ENCODE peak calls at places on chromosomes 16 and 17, in seven cellular contexts. R is HepG2, P is SK-N-SH, X is K562, C is HCT116, J is endothelial cell of umbilical vein, F is H1. U is an unnamed sample.

GRCh38 chr16:66264311-66265105 is 102.0 kb upstream of the CDH5 start:
- DNase-seq in P (no peak), J (no peak), R (no peak), X (no peak), F (no peak), C (no peak), U (no peak)

GRCh38 chr17:63431618-63431938 is 14.5 kb downstream of the CYB561 start:
- DNase-seq in J (no peak), X (no peak), C (no peak), F (no peak), P (no peak), R (no peak), U (no peak)

GRCh38 chr17:71830916-71831315 is 289.9 kb upstream of the SOX9 start:
- DNase-seq in F (peak), C (no peak), P (no peak), X (no peak), R (no peak), J (no peak), U (no peak)

GRCh38 chr16:19907161-19907992 is 22.7 kb upstream of the GPRC5B start:
- DNase-seq in C (peak), X (peak), F (peak), P (peak), J (peak), R (peak), U (peak)

GRCh38 chr17:19579867-19580565 is 46.4 kb downstream of the SLC47A1 start:
- DNase-seq in J (peak), X (no peak), R (no peak), F (no peak), P (peak), C (no peak), U (no peak)

GRCh38 chr17:28324272-28324745 is 5.3 kb downstream of the TMEM97 start:
- DNase-seq in F (no peak), R (no peak), P (no peak), C (no peak), J (no peak), X (no peak), U (no peak)

GRCh38 chr16:50573947-50574751 is 26.0 kb downstream of the NKD1 start:
- DNase-seq in F (no peak), C (no peak), X (no peak), P (no peak), J (no peak), R (no peak), U (no peak)

GRCh38 chr16:86281435-86281834 is 228.9 kb upstream of the FOXF1 start:
- DNase-seq in C (no peak), R (no peak), F (no peak), J (no peak), X (no peak), P (no peak), U (no peak)

GRCh38 chr17:151886-152859 is 14.8 kb downstream of the SCGB1C2 start:
- DNase-seq in P (no peak), F (no peak), X (no peak), R (no peak), J (peak), C (no peak), U (no peak)

GRCh38 chr16:47037746-47038458 is 64.4 kb upstream of the DNAJA2 start:
- DNase-seq in P (peak), R (peak), F (no peak), J (peak), X (peak), C (peak), U (no peak)
- TF ChIP-seq POLR2AphosphoS5 in P (no peak), R (no peak), F (no peak), J (peak), X (no peak), C (peak), U (no peak)

DNA sequence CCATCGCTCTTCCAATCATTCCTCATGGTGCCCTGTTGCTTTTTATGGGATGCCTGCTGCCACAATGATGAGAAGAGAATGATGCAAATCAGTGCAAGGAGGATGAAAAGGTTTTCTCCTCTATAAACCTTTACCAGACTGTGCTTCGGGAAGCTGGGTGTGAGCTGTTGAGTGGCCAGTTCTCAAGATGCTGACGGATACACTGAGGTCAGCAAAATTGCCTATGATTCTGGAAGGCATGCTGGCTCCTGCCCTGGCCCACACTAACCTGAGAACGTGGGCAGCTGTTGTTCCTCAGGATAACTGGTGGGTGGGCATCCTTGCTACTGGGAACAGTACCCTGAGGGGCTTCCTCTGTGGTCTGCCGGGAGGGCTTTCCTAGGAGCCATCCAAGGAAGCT is 795 bp upstream of the PIRT start:
- DNase-seq in F (no peak), R (no peak), P (no peak), J (no peak), X (no peak), C (no peak), U (no peak)
- H3K9ac ChIP-seq in F (no peak), R (no peak), P (no peak), J (no peak), X (no peak), C (no peak), U (no peak)

DNA sequence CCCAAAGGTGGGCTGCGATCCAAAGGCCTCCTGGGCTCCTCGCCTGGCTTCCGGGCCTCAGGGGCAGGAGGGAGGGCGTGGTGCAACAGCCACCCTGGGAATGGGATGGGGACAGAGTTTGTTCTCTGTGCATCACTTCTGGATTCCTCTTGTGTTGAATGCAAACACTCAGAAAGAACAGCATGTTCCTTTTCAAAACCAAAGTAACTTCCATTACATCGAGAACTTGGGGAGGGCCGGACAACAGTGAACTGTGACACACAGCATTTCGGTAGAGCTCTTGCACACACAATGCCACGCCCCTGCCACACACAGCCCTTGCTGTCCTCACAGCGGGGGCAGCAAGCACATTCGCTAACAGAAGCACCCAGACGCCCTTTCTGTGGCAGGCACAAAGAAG is 36.1 kb upstream of the FASN start:
- DNase-seq in R (no peak), F (no peak), J (no peak), C (no peak), X (no peak), P (peak), U (no peak)
- TF ChIP-seq POLR2AphosphoS5 in R (no peak), F (no peak), J (no peak), C (no peak), X (no peak), P (no peak), U (no peak)

DNA sequence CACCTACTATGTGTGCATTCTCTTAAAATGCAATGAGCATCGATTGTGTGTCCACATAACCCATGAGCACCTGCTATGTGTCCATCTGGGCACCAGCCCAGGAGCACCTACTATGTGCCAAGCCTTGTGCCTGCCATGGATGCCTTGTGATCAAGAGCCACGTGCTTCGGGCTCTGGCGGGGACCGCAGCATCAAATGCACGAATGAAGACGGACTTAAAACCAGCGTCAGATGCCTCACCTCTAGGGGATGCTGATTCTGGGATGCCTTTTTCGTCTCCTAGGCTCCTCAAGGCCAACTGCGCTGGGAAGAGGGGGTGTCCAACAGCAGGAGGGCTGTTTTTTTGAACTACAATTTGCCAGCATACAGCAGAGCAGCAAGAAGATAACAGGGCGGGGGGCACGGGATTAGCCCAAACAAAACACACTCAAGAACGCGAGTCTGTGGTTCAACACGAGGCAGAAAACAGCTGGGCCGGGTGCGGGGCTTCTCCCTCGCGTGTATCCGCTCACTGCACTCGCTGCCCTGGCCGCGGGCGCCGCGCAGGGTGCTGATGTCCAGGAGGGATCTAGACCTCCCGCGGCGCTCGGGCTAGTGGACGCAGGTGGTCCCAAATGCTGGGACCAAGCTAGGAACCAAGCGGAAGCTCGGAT is 1.2 kb upstream of the GLIS2 start:
- DNase-seq in P (peak), X (no peak), F (no peak), R (no peak), C (peak), J (peak), U (no peak)
- H3K9ac ChIP-seq in P (peak), X (peak), F (peak), R (peak), C (peak), J (peak), U (peak)

GRCh38 chr17:42677012-42677857 is 441 bp upstream of the PLEKHH3 start:
- DNase-seq in J (peak), R (peak), C (peak), P (peak), X (peak), F (peak), U (peak)
- TF ChIP-seq POLR2AphosphoS5 in J (no peak), R (no peak), C (peak), P (no peak), X (no peak), F (no peak), U (no peak)

DNA sequence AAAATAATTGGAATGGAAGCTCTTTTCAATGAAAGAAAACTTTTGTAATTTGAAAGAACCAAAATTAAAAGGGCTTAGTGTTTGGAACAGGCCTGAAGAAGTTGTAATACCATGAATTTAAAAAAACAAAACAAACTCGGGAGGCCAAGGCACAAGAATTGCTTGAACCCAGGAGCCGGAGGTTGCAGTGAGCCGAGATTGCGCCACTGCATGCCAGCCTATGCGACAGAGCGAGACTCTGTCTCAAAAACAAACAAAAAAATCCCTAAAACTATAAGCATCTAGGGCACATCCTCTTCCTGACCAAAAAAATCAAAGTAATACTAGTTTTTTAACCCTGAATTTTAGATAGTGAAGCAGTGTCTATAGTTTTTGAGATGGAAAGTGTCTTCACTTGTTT is 12.7 kb downstream of the CLTC start:
- DNase-seq in J (no peak), R (no peak), C (no peak), F (no peak), X (no peak), P (no peak), U (no peak)
- H3K9ac ChIP-seq in J (no peak), R (no peak), C (no peak), F (no peak), X (no peak), P (no peak), U (peak)

DNA sequence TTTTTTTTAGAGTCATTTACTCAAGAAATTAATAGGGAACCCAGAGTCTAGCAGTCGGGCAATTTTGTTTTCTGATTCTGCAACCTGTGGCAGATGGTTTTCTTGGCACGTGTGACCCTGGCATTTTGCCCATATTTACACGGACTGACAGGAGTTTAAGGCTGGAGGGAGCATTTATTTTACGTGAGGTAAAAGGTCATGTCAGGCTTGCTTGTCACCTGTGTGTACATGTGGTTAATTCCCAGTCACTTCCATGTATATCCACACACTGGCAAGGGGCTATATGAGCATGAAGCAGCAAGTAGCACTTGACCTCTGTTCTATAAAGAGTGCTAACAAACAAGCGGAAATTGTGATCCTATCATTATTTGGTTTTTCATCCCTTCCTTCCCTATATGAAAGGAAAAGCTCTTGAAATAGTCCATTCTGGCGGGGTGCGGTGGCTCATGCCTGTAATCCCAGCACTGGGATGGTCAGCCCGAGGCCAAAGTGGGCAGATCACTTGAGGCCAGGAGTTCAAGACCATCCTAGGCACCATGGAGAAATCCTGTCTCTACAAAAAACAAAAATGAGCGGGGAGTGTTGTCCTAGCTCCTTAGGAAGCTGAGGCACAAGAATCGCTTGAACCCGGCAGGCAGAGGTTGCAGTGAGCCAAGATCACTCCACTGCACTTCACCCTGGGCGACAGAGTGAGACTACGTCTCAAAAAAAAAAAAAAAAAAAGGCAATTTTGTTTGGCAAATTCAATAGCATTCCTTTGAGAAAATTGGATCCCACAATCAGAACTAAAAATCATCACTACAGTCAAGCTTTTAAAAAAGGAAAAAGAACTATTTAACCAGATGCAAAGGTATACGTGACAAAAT is 2.1 kb downstream of the SPAG9 start:
- DNase-seq in R (peak), P (peak), J (peak), C (no peak), F (no peak), X (no peak), U (no peak)
- TF ChIP-seq POLR2AphosphoS5 in R (no peak), P (no peak), J (no peak), C (no peak), F (no peak), X (no peak), U (no peak)

U was measured in SK-N-MC.